ENCODE peak calls at places on chromosomes 16 and 17, in ten cellular contexts. F is neural progenitor cell, X is IMR-90, W is OCI-LY7, P is PC-9, S is trophoblast cell, L is PC-3, Q is neuronal stem cell, Z is GM23248, D is A549. U is an unnamed sample. For H3K4me1, the result is how much of the 10 kb centered on the place peaks cover.

GRCh38 chr17:56290486-56291118 is 137.3 kb downstream of the ANKFN1 start:
- DNase-seq in Z (peak), W (no peak), Q (no peak), D (no peak), P (no peak), F (no peak), S (no peak), X (no peak), L (no peak), U (no peak)

GRCh38 chr17:74558882-74559519 is 8.3 kb downstream of the CD300H start:
- DNase-seq in P (no peak), S (no peak), L (no peak), X (no peak), D (no peak), W (no peak), Z (no peak), F (no peak), Q (no peak), U (no peak)

GRCh38 chr16:84854759-84855158 is 35.0 kb downstream of the CRISPLD2 start:
- DNase-seq in Q (no peak), Z (no peak), S (no peak), F (no peak), D (no peak), X (peak), P (no peak), L (no peak), W (no peak), U (peak)

GRCh38 chr16:48899500-48899899 is 289.5 kb upstream of the N4BP1 start:
- DNase-seq in F (no peak), P (no peak), D (no peak), L (no peak), Z (no peak), W (no peak), X (no peak), S (no peak), Q (no peak), U (no peak)

GRCh38 chr16:85637061-85637807 is 24.1 kb downstream of the GSE1 start:
- DNase-seq in F (no peak), S (no peak), Z (no peak), L (no peak), P (no peak), D (no peak), X (no peak), W (no peak), Q (no peak), U (no peak)

GRCh38 chr16:56279132-56279531 is 87.8 kb downstream of the GNAO1 start:
- DNase-seq in Z (no peak), L (peak), F (no peak), W (no peak), Q (no peak), D (no peak), S (no peak), X (no peak), P (peak), U (no peak)

GRCh38 chr17:16987001-16987829 is 15.3 kb upstream of the TNFRSF13B start:
- DNase-seq in P (no peak), S (no peak), Q (no peak), W (no peak), D (no peak), X (no peak), Z (no peak), L (no peak), F (no peak), U (no peak)

GRCh38 chr17:83109386-83109785 is 30.0 kb downstream of the METRNL start:
- DNase-seq in W (no peak), L (no peak), P (no peak), S (no peak), Q (no peak), D (no peak), Z (no peak), F (no peak), X (no peak), U (no peak)

GRCh38 chr17:75102385-75102821 is 7.4 kb upstream of the ARMC7 start:
- DNase-seq in X (no peak), L (no peak), S (no peak), W (peak), Z (no peak), P (no peak), Q (no peak), F (no peak), D (no peak), U (no peak)

GRCh38 chr17:6843241-6843890 is 11.8 kb upstream of the TEKT1 start:
- DNase-seq in D (no peak), X (peak), Z (peak), Q (peak), F (peak), S (no peak), L (peak), P (no peak), W (peak), U (peak)

GRCh38 chr16:9929836-9930235 is 252.4 kb downstream of the GRIN2A start:
- DNase-seq in P (no peak), F (no peak), Q (no peak), D (no peak), W (no peak), L (no peak), Z (no peak), X (no peak), S (no peak), U (no peak)

GRCh38 chr16:351804-352520 is 561 bp downstream of the AXIN1 start:
- DNase-seq in Z (peak), L (no peak), Q (no peak), D (no peak), F (peak), W (no peak), S (no peak), X (no peak), P (no peak), U (peak)

GRCh38 chr17:68127914-68128313 is 92.4 kb downstream of the KPNA2 start:
- DNase-seq in X (no peak), D (no peak), F (no peak), Q (no peak), Z (no peak), W (no peak), S (no peak), L (no peak), P (no peak), U (no peak)

GRCh38 chr16:84751947-84752346 is 52.1 kb downstream of the USP10 start:
- DNase-seq in X (no peak), D (no peak), Z (peak), W (no peak), L (peak), F (no peak), S (no peak), Q (no peak), P (no peak), U (peak)

GRCh38 chr17:50517504-50518264 is 9.4 kb downstream of the MYCBPAP start:
- DNase-seq in P (no peak), F (no peak), S (no peak), L (no peak), Q (no peak), D (no peak), W (no peak), X (no peak), Z (no peak), U (no peak)

GRCh38 chr17:6546069-6546718 is 10.2 kb downstream of the PITPNM3 start:
- DNase-seq in Z (peak), P (no peak), X (peak), W (no peak), D (no peak), Q (no peak), F (no peak), L (peak), S (no peak), U (peak)

GRCh38 chr16:28319476-28320022 is 27.2 kb downstream of the SBK1 start:
- DNase-seq in W (no peak), F (no peak), S (no peak), D (no peak), L (no peak), Q (no peak), X (no peak), P (no peak), Z (no peak), U (no peak)

GRCh38 chr16:28528463-28528867 is 10.3 kb downstream of the NUPR1 start:
- DNase-seq in P (no peak), Z (no peak), X (no peak), D (no peak), S (no peak), Q (no peak), W (no peak), F (no peak), L (no peak), U (no peak)

GRCh38 chr16:27703545-27703944 is 153.6 kb downstream of the KATNIP start:
- DNase-seq in X (peak), Q (no peak), S (no peak), Z (peak), P (no peak), F (no peak), D (no peak), L (no peak), W (no peak), U (peak)

GRCh38 chr17:68379692-68380677 is 77.3 kb downstream of the WIPI1 start:
- DNase-seq in L (no peak), D (no peak), W (no peak), Q (no peak), F (no peak), X (no peak), P (no peak), S (no peak), Z (no peak), U (no peak)

GRCh38 chr17:6526362-6527152 is 29.8 kb downstream of the PITPNM3 start:
- DNase-seq in Q (no peak), Z (peak), X (peak), S (no peak), L (no peak), W (peak), P (no peak), F (peak), D (no peak), U (peak)

GRCh38 chr17:81392909-81393654 is 2.2 kb upstream of the BAHCC1 start:
- DNase-seq in L (peak), Q (no peak), D (peak), Z (peak), F (peak), W (peak), S (no peak), X (no peak), P (no peak), U (peak)

GRCh38 chr17:28574536-28574935 is 2.2 kb downstream of the ALDOC start:
- DNase-seq in L (no peak), S (no peak), Q (no peak), P (no peak), W (no peak), F (no peak), D (no peak), X (no peak), Z (no peak), U (no peak)

GRCh38 chr17:251531-251930 is 70.1 kb upstream of the DOC2B start:
- DNase-seq in Z (no peak), P (no peak), W (no peak), F (no peak), L (no peak), S (no peak), X (no peak), D (no peak), Q (no peak), U (no peak)

GRCh38 chr16:86256995-86257394 is 253.3 kb upstream of the FOXF1 start:
- DNase-seq in W (no peak), P (no peak), Q (no peak), D (no peak), S (no peak), F (no peak), X (no peak), Z (no peak), L (no peak), U (no peak)

GRCh38 chr16:58499615-58500328 is at the start of gene NDRG4:
- DNase-seq in X (peak), Z (peak), F (peak), W (peak), S (no peak), P (peak), D (peak), L (peak), Q (peak), U (peak)

GRCh38 chr17:51120357-51120738 is 320 bp downstream of the SPAG9 start:
- DNase-seq in F (no peak), S (peak), Q (no peak), Z (no peak), L (no peak), X (peak), P (no peak), D (peak), W (peak), U (peak)

GRCh38 chr17:11539637-11540036 is 58.6 kb upstream of the DNAH9 start:
- DNase-seq in S (no peak), F (no peak), W (no peak), P (no peak), D (no peak), L (no peak), Z (no peak), Q (no peak), X (no peak), U (no peak)

GRCh38 chr16:25838724-25839186 is 147.0 kb downstream of the HS3ST4 start:
- DNase-seq in S (no peak), F (peak), X (peak), W (peak), Q (peak), Z (peak), P (peak), D (peak), L (peak), U (peak)

GRCh38 chr16:16830973-16831372 is 452.0 kb downstream of the NPIPA7 start:
- DNase-seq in Q (no peak), S (no peak), L (no peak), P (no peak), F (no peak), W (no peak), D (peak), Z (no peak), X (no peak), U (no peak)

GRCh38 chr16:84462296-84463210 is 41.9 kb downstream of the MEAK7 start:
- DNase-seq in Q (no peak), L (peak), D (no peak), Z (peak), X (no peak), W (no peak), S (no peak), P (peak), F (no peak), U (no peak)

GRCh38 chr16:53588081-53588648 is 85.2 kb upstream of the AKTIP start:
- DNase-seq in W (no peak), P (no peak), Z (no peak), S (no peak), Q (no peak), D (no peak), X (no peak), L (no peak), F (no peak), U (no peak)

GRCh38 chr16:69724981-69725479 is 1.3 kb downstream of the NQO1 start:
- DNase-seq in S (no peak), L (no peak), D (no peak), Z (peak), X (no peak), F (no peak), W (no peak), P (no peak), Q (no peak), U (no peak)

GRCh38 chr17:58391302-58391984 is 25.9 kb downstream of the RNF43 start:
- DNase-seq in D (peak), L (peak), Z (no peak), W (no peak), F (no peak), P (peak), Q (no peak), X (no peak), S (no peak), U (peak)

GRCh38 chr17:44004761-44005526 is 522 bp downstream of the NAGS start:
- DNase-seq in P (no peak), D (no peak), W (no peak), F (peak), X (no peak), S (peak), Q (no peak), L (peak), Z (peak), U (no peak)

GRCh38 chr17:45147581-45148182 is 593 bp upstream of the HEXIM1 start:
- DNase-seq in F (peak), W (peak), Q (peak), P (peak), X (peak), L (peak), S (peak), D (peak), Z (peak), U (peak)

GRCh38 chr16:47732806-47733150 is 271.6 kb downstream of the PHKB start:
- DNase-seq in S (no peak), L (peak), Z (peak), X (peak), W (no peak), D (peak), F (no peak), Q (no peak), P (peak), U (peak)

GRCh38 chr16:27811881-27812280 is 251.6 kb downstream of the GSG1L start:
- DNase-seq in L (no peak), S (no peak), W (no peak), Q (no peak), X (no peak), D (no peak), F (no peak), Z (no peak), P (no peak), U (no peak)

GRCh38 chr16:21083729-21084268 is 66.8 kb downstream of the DNAH3 start:
- DNase-seq in S (peak), Q (peak), W (peak), F (peak), L (peak), P (peak), X (peak), D (peak), Z (peak), U (peak)

GRCh38 chr17:73305845-73306836 is 5.7 kb downstream of the CDC42EP4 start:
- DNase-seq in L (no peak), F (no peak), W (no peak), D (no peak), X (no peak), Z (peak), Q (no peak), P (no peak), S (no peak), U (no peak)
- H3K4me2 ChIP-seq in L (peak), F (peak), W (no peak), D (peak), X (peak), Z (peak), Q (no peak), P (peak), S (peak), U (peak)

GRCh38 chr16:73124097-73124652 is 76.2 kb upstream of the ZFHX3 start:
- DNase-seq in L (no peak), Q (no peak), Z (peak), X (peak), P (peak), D (no peak), W (no peak), S (peak), F (no peak), U (peak)

GRCh38 chr16:73124665-73125064 is 76.7 kb upstream of the ZFHX3 start:
- DNase-seq in F (no peak), D (no peak), Q (no peak), L (no peak), S (no peak), P (no peak), Z (no peak), X (no peak), W (no peak), U (no peak)

GRCh38 chr16:73122604-73123386 is 74.9 kb upstream of the ZFHX3 start:
- DNase-seq in D (no peak), S (no peak), W (no peak), F (no peak), L (no peak), Q (no peak), X (no peak), Z (peak), P (no peak), U (peak)

GRCh38 chr16:73126453-73126853 is 78.5 kb upstream of the ZFHX3 start:
- DNase-seq in W (no peak), Q (no peak), Z (peak), X (peak), P (no peak), F (no peak), D (no peak), S (peak), L (no peak), U (peak)

DNA sequence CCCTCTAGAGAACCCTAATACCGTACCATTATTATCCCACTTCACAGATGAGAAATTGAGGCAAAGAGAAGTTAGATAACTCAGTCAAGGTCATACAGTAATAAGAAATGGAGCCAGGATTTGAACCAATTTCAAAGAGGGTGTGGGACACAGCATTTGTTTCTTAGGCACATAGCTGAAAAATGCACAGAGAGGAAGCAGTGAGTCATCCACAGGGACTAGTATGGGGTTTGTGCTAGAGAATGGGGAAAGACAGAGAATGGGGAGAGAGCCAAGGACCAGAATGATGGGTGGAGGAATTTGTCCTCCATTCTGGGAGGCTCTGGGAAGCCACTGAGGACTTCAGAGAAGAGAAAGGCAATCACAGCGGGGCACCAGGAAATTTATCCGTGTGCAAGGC is 77.9 kb upstream of the ZFHX3 start:
- DNase-seq in D (no peak), P (no peak), Z (peak), F (no peak), L (peak), S (no peak), Q (no peak), X (peak), W (no peak), U (peak)
- H3K4me1 ChIP-seq in D (under half), P (under half), Z (under half), F (under half), L (under half), S (under half), Q (under half), X (under half), W (under half), U (under half)

GRCh38 chr17:78133179-78133951 is 2.8 kb downstream of the TMC8 start:
- DNase-seq in D (no peak), L (no peak), S (no peak), Q (no peak), X (no peak), P (no peak), Z (no peak), W (no peak), F (no peak), U (no peak)
- H3K4me2 ChIP-seq in D (no peak), L (no peak), S (no peak), Q (no peak), X (no peak), P (no peak), Z (no peak), W (peak), F (no peak), U (no peak)

GRCh38 chr16:11794991-11795886 is 1.8 kb downstream of the ZC3H7A start:
- DNase-seq in X (no peak), D (no peak), L (no peak), P (no peak), Z (peak), W (no peak), Q (no peak), S (peak), F (no peak), U (no peak)
- H3K4me1 ChIP-seq in X (under half), D (under half), L (under half), P (under half), Z (under half), W (half or more), Q (under half), S (under half), F (under half), U (under half)

GRCh38 chr16:89167425-89167941 is 4.1 kb upstream of the CDH15 start:
- DNase-seq in L (peak), Q (peak), F (peak), X (peak), P (peak), Z (peak), W (peak), S (peak), D (peak), U (peak)
- H3K4me2 ChIP-seq in L (peak), Q (no peak), F (no peak), X (peak), P (peak), Z (peak), W (peak), S (peak), D (peak), U (peak)

GRCh38 chr16:87963400-87963799 is 12.2 kb downstream of the BANP start:
- DNase-seq in F (no peak), S (no peak), P (no peak), X (peak), Z (peak), D (no peak), L (peak), W (no peak), Q (no peak), U (peak)
- H3K4me1 ChIP-seq in F (under half), S (under half), P (under half), X (under half), Z (under half), D (under half), L (under half), W (under half), Q (under half), U (under half)

GRCh38 chr16:2030036-2030435 is 3.3 kb downstream of the NHERF2 start:
- DNase-seq in D (no peak), L (no peak), Z (no peak), F (no peak), S (no peak), X (no peak), W (no peak), Q (no peak), P (no peak), U (no peak)

GRCh38 chr16:2029350-2029749 is 2.6 kb downstream of the NHERF2 start:
- DNase-seq in S (no peak), L (no peak), W (no peak), D (no peak), F (no peak), X (no peak), P (no peak), Z (no peak), Q (no peak), U (no peak)

GRCh38 chr16:2028146-2028545 is 1.4 kb downstream of the NHERF2 start:
- DNase-seq in L (no peak), W (no peak), S (no peak), Q (no peak), P (no peak), Z (no peak), F (no peak), X (no peak), D (no peak), U (no peak)

GRCh38 chr16:2027024-2028010 is 615 bp downstream of the NHERF2 start:
- DNase-seq in S (no peak), Z (peak), P (peak), X (peak), W (peak), Q (no peak), L (peak), D (no peak), F (peak), U (no peak)

GRCh38 chr16:2028620-2029220 is 2.0 kb downstream of the NHERF2 start:
- DNase-seq in F (no peak), X (no peak), Q (no peak), Z (no peak), D (no peak), W (no peak), S (no peak), P (no peak), L (no peak), U (no peak)
- H3K4me2 ChIP-seq in F (no peak), X (peak), Q (no peak), Z (no peak), D (peak), W (no peak), S (no peak), P (no peak), L (peak), U (no peak)